ENCODE peak calls at places on chromosome 10, in nine cellular contexts. L is A549, V is body of pancreas, T is stomach, S is heart left ventricle, Z is endothelial cell of umbilical vein, B is ovary, R is testis, Y is sigmoid colon. A is an unnamed sample. For H3K9me3, the result is how much of the 10 kb centered on the place peaks cover.

GRCh38 chr10:12605580-12606405 is 256.4 kb downstream of the CAMK1D start:
- DNase-seq in L (peak), V (peak), T (peak), S (peak), Z (no peak), B (peak), R (peak), Y (peak), A (peak)

GRCh38 chr10:119135517-119135890 is 30.0 kb downstream of the SFXN4 start:
- DNase-seq in L (no peak), V (no peak), T (no peak), S (no peak), Z (no peak), B (no peak), R (no peak), Y (peak), A (peak)

GRCh38 chr10:85919358-85920022 is 447.1 kb downstream of the GRID1 start:
- DNase-seq in L (no peak), V (no peak), T (no peak), S (no peak), Z (no peak), B (no peak), R (no peak), Y (no peak), A (no peak)

GRCh38 chr10:84138478-84139125 is 707 bp upstream of the GHITM start:
- DNase-seq in L (peak), V (peak), T (peak), S (peak), Z (no peak), B (peak), R (peak), Y (no peak), A (no peak)

GRCh38 chr10:10816453-10816852 is 201.2 kb upstream of the CELF2 start:
- DNase-seq in L (no peak), V (no peak), T (no peak), S (no peak), Z (no peak), B (no peak), R (no peak), Y (no peak), A (no peak)

GRCh38 chr10:94287331-94287730 is 75.4 kb downstream of the NOC3L start:
- DNase-seq in L (no peak), V (no peak), T (no peak), S (no peak), Z (peak), B (no peak), R (no peak), Y (no peak), A (no peak)

GRCh38 chr10:8544500-8544899 is 490.0 kb downstream of the GATA3 start:
- DNase-seq in L (no peak), V (no peak), T (no peak), S (no peak), Z (no peak), B (no peak), R (no peak), Y (no peak), A (no peak)

GRCh38 chr10:1274098-1274745 is 218.0 kb downstream of the WDR37 start:
- DNase-seq in L (no peak), V (no peak), T (no peak), S (no peak), Z (no peak), B (no peak), R (peak), Y (no peak), A (no peak)

GRCh38 chr10:85284778-85285397 is 956.5 kb downstream of the CCSER2 start:
- DNase-seq in L (no peak), V (no peak), T (no peak), S (no peak), Z (no peak), B (no peak), R (no peak), Y (no peak), A (no peak)

GRCh38 chr10:7121154-7121797 is 289.6 kb downstream of the SFMBT2 start:
- DNase-seq in L (peak), V (peak), T (peak), S (peak), Z (peak), B (no peak), R (peak), Y (no peak), A (peak)

DNA sequence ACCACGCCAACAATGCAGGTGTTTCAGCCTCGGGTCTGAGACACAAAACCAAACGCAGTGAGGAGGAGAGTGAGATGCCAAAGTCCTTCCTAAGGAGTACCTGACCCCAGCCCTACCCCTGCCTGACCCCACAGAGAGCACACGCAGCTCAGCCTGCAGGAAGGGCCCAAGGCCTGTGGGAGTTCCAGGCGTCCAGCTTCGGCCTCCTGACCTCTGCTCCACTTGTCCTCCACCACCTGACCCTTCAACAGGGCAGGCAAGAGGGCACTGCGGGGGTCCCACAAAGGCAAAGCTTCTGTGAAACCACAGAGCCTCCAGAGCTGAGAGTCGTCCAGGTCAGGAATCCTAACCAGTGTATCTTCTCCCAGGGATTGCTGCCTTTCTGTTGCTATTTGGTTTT is 122.0 kb upstream of the PPP2R2D start:
- DNase-seq in L (no peak), V (no peak), T (peak), S (no peak), Z (no peak), B (no peak), R (no peak), Y (no peak), A (no peak)
- H3K9me3 ChIP-seq in L (under half), V (under half), T (under half), S (under half), Z (under half), B (under half), R (under half), Y (under half), A (half or more)

DNA sequence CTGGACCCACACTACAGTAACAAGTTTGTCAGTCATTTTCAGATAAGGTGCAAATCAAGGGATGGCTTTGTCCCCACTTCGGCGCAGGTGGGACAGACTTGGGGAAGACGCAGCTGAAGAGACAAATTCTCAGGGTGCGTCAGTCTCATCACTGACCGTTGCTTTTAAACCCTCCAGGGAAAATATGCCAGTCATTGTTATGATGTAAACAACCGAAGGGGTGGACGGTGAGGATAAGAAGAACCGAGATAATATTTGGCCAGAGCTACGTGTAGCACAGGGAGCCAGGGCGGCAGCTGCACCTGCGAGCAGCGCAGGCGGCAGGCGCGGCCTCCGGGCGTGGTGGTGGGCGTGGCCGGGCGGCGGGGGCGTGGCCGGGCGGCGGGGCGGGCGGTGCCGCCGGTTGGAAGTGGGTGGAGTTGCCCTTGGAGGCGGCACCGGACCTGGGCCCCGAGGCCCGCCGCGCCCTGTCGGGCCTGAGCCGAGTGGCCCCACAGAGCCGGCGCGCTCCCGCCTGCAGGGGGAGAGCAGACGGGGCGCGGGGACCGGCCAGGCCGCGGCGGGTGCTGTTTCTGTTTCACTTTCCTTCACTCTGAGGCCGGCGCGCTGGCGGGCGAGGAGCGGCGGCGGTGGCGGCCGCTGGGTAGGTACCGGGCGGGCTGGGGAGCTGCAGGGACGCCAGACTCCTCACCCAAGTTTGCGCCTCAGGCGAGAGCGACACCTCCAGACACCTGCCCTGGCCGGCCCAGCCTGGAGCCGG is at the start of gene PCGF5:
- DNase-seq in L (peak), V (peak), T (peak), S (peak), Z (peak), B (peak), R (peak), Y (peak), A (peak)
- TF ChIP-seq POLR2A in L (peak), V (peak), T (peak), S (no peak), Z (peak), B (no peak), R (no peak), Y (peak), A (peak)

DNA sequence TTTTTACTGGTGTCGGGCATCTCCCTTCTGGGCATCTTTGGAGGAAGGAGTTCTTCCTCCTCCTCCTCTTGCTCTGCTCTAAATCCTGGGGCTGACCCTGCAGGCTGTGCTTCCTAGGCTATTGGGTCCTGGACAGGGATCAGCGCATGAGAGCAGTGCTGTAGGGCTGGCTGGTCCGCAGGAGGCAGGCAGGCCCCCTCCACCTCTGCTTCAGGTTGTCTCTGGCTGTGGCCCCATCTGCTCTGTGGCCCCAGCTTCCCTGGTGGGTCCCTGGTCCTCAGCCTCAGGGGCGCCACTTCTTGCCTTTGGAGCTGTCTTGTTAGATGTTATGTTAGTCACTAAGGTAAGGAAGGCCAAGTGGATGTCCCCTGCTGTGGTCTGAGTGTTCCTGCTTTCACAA is 237.3 kb upstream of the PITRM1 start:
- DNase-seq in L (no peak), V (no peak), T (no peak), S (no peak), Z (no peak), B (no peak), R (no peak), Y (no peak), A (no peak)
- H3K4me3 ChIP-seq in L (no peak), V (no peak), T (no peak), S (no peak), Z (no peak), B (no peak), R (no peak), Y (no peak), A (no peak)

DNA sequence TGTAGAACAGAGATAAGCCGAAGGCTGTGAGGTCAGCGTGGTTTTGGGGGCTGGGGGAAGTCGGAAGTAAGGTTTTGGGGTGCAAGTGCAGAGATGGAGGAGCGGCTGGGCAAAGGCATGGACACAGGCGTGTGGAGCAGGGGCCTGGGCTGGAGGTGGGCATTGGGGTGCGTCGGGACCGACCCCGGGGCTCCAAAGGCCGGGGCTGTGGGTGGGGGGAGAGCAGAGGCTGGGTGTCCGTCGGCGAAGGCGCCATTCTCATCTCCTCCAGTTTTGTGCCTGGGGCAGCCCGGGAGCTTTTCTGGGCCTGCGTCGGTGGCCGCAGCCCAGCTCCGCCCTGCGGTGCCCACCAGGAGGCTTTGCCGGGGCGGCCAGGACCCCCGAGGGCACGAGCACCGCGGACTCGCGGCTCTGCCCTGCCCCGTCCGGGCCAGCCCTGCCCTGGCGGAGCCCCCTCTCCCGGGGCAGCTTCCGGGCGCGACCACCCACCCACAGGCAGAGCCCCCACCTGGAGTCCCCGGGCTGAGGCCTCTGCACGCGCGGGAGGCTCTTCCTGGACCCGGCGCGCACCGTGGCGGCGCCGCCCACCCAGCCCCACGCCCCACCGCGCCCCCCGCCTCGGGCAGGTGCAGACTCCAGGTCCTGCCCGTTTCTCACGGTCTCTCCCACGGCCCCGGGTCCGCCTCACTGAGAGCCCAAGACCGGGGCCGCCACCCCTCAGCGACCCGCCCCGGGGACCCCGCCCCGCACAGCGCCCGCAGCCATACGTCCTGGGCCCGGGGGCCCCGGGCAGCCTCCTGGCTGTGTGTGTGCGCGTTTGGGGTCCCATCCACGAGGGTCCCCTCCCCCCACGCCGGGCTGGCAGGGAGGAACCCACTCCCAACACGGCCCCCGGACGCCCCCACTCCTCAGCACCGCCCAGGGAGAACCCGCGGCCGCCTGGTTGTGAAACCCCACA is 7.7 kb upstream of the SCART1 start:
- DNase-seq in L (no peak), V (no peak), T (peak), S (no peak), Z (no peak), B (no peak), R (no peak), Y (no peak), A (no peak)
- H3K9me3 ChIP-seq in L (under half), V (under half), T (under half), S (under half), Z (under half), B (under half), R (under half), Y (under half), A (half or more)

GRCh38 chr10:43408710-43409384 is at the start of gene HNRNPF:
- DNase-seq in L (peak), V (peak), T (peak), S (peak), Z (peak), B (peak), R (peak), Y (peak), A (peak)
- TF ChIP-seq POLR2A in L (peak), V (peak), T (peak), S (peak), Z (no peak), B (peak), R (peak), Y (peak), A (peak)

GRCh38 chr10:22647244-22647643 is 67.1 kb downstream of the PIP4K2A start:
- DNase-seq in L (no peak), V (no peak), T (no peak), S (no peak), Z (no peak), B (no peak), R (no peak), Y (no peak), A (no peak)
- H3K4me3 ChIP-seq in L (no peak), V (no peak), T (no peak), S (no peak), Z (no peak), B (no peak), R (no peak), Y (no peak), A (no peak)